ENCODE peak calls at places on chromosomes 7 and 10, in five cellular contexts. One of them, this sample, is unnamed.

GRCh38 chr7:107594961-107595737 is 15.1 kb downstream of the BCAP29 start:
- DNase-seq in neural progenitor cell: no peak
- DNase-seq in A549: no peak
- DNase-seq in mammary epithelial cell: peak; percentile 97
- DNase-seq in left lung: no peak
- DNase-seq in this sample: no peak

GRCh38 chr10:75019360-75019759 is 92.1 kb upstream of the SAMD8 start:
- DNase-seq in neural progenitor cell: no peak
- DNase-seq in A549: no peak
- DNase-seq in mammary epithelial cell: peak; percentile 7
- DNase-seq in left lung: no peak
- DNase-seq in this sample: peak; percentile 26

GRCh38 chr10:11358046-11358445 is 253.4 kb downstream of the USP6NL start:
- DNase-seq in neural progenitor cell: no peak
- DNase-seq in A549: no peak
- DNase-seq in mammary epithelial cell: no peak
- DNase-seq in left lung: no peak
- DNase-seq in this sample: peak; percentile 19

GRCh38 chr10:92690211-92691041 is 671 bp downstream of the HHEX start:
- DNase-seq in neural progenitor cell: peak; percentile 58
- DNase-seq in A549: peak; percentile 46
- DNase-seq in mammary epithelial cell: peak; percentile 56
- DNase-seq in left lung: peak; percentile 78
- DNase-seq in this sample: peak; percentile 55

GRCh38 chr7:86937499-86937898 is 122.0 kb downstream of the ELAPOR2 start:
- DNase-seq in neural progenitor cell: no peak
- DNase-seq in A549: no peak
- DNase-seq in mammary epithelial cell: no peak
- DNase-seq in left lung: no peak
- DNase-seq in this sample: no peak

GRCh38 chr7:140316165-140316661 is 82.1 kb downstream of the SLC37A3 start:
- DNase-seq in neural progenitor cell: no peak
- DNase-seq in A549: peak; percentile 44
- DNase-seq in mammary epithelial cell: peak; percentile 96
- DNase-seq in left lung: peak; percentile 88
- DNase-seq in this sample: no peak

GRCh38 chr10:68871731-68872342 is 29.3 kb upstream of the DDX50 start:
- DNase-seq in neural progenitor cell: peak; percentile 57
- DNase-seq in A549: no peak
- DNase-seq in mammary epithelial cell: no peak
- DNase-seq in left lung: no peak
- DNase-seq in this sample: no peak

GRCh38 chr10:31069411-31069810 is 37.7 kb upstream of the ZNF438 start:
- DNase-seq in neural progenitor cell: peak; percentile 45
- DNase-seq in A549: no peak
- DNase-seq in mammary epithelial cell: no peak
- DNase-seq in left lung: no peak
- DNase-seq in this sample: no peak

GRCh38 chr7:121623130-121623872 is 227.2 kb upstream of the FAM3C start:
- DNase-seq in neural progenitor cell: no peak
- DNase-seq in A549: no peak
- DNase-seq in mammary epithelial cell: no peak
- DNase-seq in left lung: no peak
- DNase-seq in this sample: no peak

GRCh38 chr7:34596887-34597286 is 61.1 kb upstream of the NPSR1 start:
- DNase-seq in neural progenitor cell: peak; percentile 20
- DNase-seq in A549: no peak
- DNase-seq in mammary epithelial cell: peak; percentile 16
- DNase-seq in left lung: no peak
- DNase-seq in this sample: no peak

GRCh38 chr10:111335826-111336225 is 259.0 kb downstream of the ADRA2A start:
- DNase-seq in neural progenitor cell: no peak
- DNase-seq in A549: no peak
- DNase-seq in mammary epithelial cell: no peak
- DNase-seq in left lung: no peak
- DNase-seq in this sample: no peak
- H3K27ac ChIP-seq in neural progenitor cell: no peak overlapping the region
- H3K27ac ChIP-seq in A549: no peak overlapping the region
- H3K27ac ChIP-seq in mammary epithelial cell: no peak overlapping the region
- H3K27ac ChIP-seq in left lung: no peak overlapping the region
- H3K27ac ChIP-seq in this sample: no peak overlapping the region

GRCh38 chr7:79988642-79989041 is 146.0 kb upstream of the GNAI1 start:
- DNase-seq in neural progenitor cell: no peak
- DNase-seq in A549: no peak
- DNase-seq in mammary epithelial cell: peak; percentile 50
- DNase-seq in left lung: no peak
- DNase-seq in this sample: no peak
- H3K27ac ChIP-seq in neural progenitor cell: no peak overlapping the region
- H3K27ac ChIP-seq in A549: no peak overlapping the region
- H3K27ac ChIP-seq in mammary epithelial cell: no peak overlapping the region
- H3K27ac ChIP-seq in left lung: no peak overlapping the region
- H3K27ac ChIP-seq in this sample: no peak overlapping the region

GRCh38 chr7:24898691-24899090 is 81.3 kb downstream of the OSBPL3 start:
- DNase-seq in neural progenitor cell: no peak
- DNase-seq in A549: no peak
- DNase-seq in mammary epithelial cell: peak; percentile 75
- DNase-seq in left lung: no peak
- DNase-seq in this sample: no peak

GRCh38 chr7:24896031-24896433 is 83.9 kb downstream of the OSBPL3 start:
- DNase-seq in neural progenitor cell: no peak
- DNase-seq in A549: no peak
- DNase-seq in mammary epithelial cell: no peak
- DNase-seq in left lung: no peak
- DNase-seq in this sample: no peak

GRCh38 chr7:24903559-24903958 is 76.4 kb downstream of the OSBPL3 start:
- DNase-seq in neural progenitor cell: no peak
- DNase-seq in A549: no peak
- DNase-seq in mammary epithelial cell: no peak
- DNase-seq in left lung: no peak
- DNase-seq in this sample: no peak

GRCh38 chr7:24902276-24902675 is 77.7 kb downstream of the OSBPL3 start:
- DNase-seq in neural progenitor cell: no peak
- DNase-seq in A549: no peak
- DNase-seq in mammary epithelial cell: no peak
- DNase-seq in left lung: no peak
- DNase-seq in this sample: no peak

GRCh38 chr7:24899905-24900304 is 80.1 kb downstream of the OSBPL3 start:
- DNase-seq in neural progenitor cell: no peak
- DNase-seq in A549: no peak
- DNase-seq in mammary epithelial cell: no peak
- DNase-seq in left lung: no peak
- DNase-seq in this sample: no peak
- H3K27ac ChIP-seq in neural progenitor cell: no peak overlapping the region
- H3K27ac ChIP-seq in A549: no peak overlapping the region
- H3K27ac ChIP-seq in mammary epithelial cell: no peak overlapping the region
- H3K27ac ChIP-seq in left lung: no peak overlapping the region
- H3K27ac ChIP-seq in this sample: no peak overlapping the region

GRCh38 chr7:40827217-40828085 is 692.6 kb downstream of the SUGCT start:
- DNase-seq in neural progenitor cell: peak; percentile 55
- DNase-seq in A549: no peak
- DNase-seq in mammary epithelial cell: peak; percentile 76
- DNase-seq in left lung: no peak
- DNase-seq in this sample: no peak
- H3K27ac ChIP-seq in neural progenitor cell: peak overlapping the region; percentile 84
- H3K27ac ChIP-seq in A549: no peak overlapping the region
- H3K27ac ChIP-seq in mammary epithelial cell: peak overlapping the region; percentile 94
- H3K27ac ChIP-seq in left lung: no peak overlapping the region
- H3K27ac ChIP-seq in this sample: no peak overlapping the region

DNA sequence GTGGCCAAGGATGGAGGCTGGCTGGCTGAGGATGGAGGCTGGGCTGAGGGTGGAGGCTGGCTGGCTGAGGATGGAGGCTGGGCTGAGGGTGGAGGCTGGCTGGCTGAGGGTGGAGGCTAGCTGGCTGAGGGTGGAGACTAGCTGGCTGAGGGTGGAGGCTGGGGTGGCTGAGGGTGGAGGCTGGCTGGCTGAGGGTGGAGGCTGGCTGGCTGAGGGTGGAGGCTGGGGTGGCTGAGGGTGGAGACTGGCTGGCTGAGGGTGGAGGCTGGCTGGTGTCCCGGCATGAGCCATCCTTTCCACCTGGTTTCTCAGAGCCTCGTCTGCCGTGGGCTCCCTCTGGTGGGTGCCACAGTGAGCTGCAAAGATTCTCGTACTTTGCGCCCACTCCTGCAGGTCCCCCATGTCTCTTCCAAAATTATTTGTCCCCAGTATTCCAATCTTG is 88.4 kb downstream of the ELFN1 start:
- DNase-seq in neural progenitor cell: peak; percentile 64
- DNase-seq in A549: peak; percentile 40
- DNase-seq in mammary epithelial cell: peak; percentile 11
- DNase-seq in left lung: no peak
- DNase-seq in this sample: no peak
- H3K27ac ChIP-seq in neural progenitor cell: no peak overlapping the region
- H3K27ac ChIP-seq in A549: no peak overlapping the region
- H3K27ac ChIP-seq in mammary epithelial cell: no peak overlapping the region
- H3K27ac ChIP-seq in left lung: no peak overlapping the region
- H3K27ac ChIP-seq in this sample: no peak overlapping the region

DNA sequence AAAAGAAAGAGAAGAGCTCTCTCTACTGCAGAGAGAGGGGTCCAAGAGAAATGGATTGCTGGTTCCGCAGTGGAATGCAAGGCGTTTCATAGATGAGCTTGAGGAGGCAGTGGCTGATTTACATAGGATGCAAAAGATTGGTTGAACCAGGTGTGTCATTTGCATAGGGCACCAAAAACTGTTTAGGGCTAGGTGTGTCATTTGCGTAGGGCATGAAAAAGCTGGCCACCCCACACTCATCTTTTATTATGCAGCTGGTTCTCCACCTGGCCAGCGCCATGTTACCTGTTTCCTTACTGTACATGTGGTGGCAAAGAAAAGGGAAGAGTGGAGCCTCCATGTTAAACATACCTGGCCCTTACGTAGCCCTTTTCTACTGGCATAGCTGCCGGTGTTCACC is 33.0 kb downstream of the CASP7 start:
- DNase-seq in neural progenitor cell: peak; percentile 12
- DNase-seq in A549: no peak
- DNase-seq in mammary epithelial cell: no peak
- DNase-seq in left lung: no peak
- DNase-seq in this sample: no peak
- H3K27ac ChIP-seq in neural progenitor cell: no peak overlapping the region
- H3K27ac ChIP-seq in A549: no peak overlapping the region
- H3K27ac ChIP-seq in mammary epithelial cell: no peak overlapping the region
- H3K27ac ChIP-seq in left lung: no peak overlapping the region
- H3K27ac ChIP-seq in this sample: no peak overlapping the region

DNA sequence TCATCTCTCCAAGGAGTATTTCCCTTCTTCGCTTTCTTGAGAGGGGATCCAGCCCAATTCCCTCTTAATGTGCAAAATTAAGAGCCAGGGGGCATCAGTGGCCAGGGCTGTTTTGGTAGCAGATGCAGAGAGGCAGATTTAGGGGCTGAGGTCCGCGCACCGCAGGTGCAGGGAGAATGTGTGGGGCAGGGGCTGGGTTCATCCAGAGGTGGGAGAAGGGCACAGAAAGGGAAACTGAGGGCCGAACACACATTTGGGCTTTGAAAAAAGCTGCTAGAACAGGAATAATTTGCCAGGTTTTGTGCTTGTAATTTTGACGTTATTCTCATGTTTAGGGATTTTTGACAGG is 6.5 kb upstream of the SHH start:
- DNase-seq in neural progenitor cell: no peak
- DNase-seq in A549: no peak
- DNase-seq in mammary epithelial cell: no peak
- DNase-seq in left lung: no peak
- DNase-seq in this sample: no peak
- H3K27ac ChIP-seq in neural progenitor cell: no peak overlapping the region
- H3K27ac ChIP-seq in A549: no peak overlapping the region
- H3K27ac ChIP-seq in mammary epithelial cell: no peak overlapping the region
- H3K27ac ChIP-seq in left lung: no peak overlapping the region
- H3K27ac ChIP-seq in this sample: no peak overlapping the region

DNA sequence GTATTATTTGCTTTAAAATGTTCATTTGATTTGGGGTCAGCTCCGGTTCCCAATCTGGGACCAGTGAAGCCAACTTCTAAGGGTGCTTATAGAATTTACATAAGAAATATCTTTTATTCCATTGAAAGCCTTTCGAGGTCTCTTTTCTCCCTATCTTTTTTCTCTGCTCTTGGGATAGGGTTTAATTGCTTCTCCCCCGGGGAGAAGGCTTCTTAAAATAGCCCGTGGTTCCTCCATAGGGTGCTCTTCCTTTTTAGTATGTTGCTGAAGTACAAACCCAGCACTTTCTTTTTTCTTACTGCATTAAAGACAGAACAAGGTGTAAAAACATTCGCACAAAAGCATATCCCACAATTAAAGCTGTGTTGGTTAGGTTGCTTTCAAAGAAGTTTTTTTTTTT is 107.5 kb downstream of the POU6F2 start:
- DNase-seq in neural progenitor cell: no peak
- DNase-seq in A549: no peak
- DNase-seq in mammary epithelial cell: no peak
- DNase-seq in left lung: no peak
- DNase-seq in this sample: no peak
- H3K27ac ChIP-seq in neural progenitor cell: no peak overlapping the region
- H3K27ac ChIP-seq in A549: no peak overlapping the region
- H3K27ac ChIP-seq in mammary epithelial cell: no peak overlapping the region
- H3K27ac ChIP-seq in left lung: no peak overlapping the region
- H3K27ac ChIP-seq in this sample: no peak overlapping the region

DNA sequence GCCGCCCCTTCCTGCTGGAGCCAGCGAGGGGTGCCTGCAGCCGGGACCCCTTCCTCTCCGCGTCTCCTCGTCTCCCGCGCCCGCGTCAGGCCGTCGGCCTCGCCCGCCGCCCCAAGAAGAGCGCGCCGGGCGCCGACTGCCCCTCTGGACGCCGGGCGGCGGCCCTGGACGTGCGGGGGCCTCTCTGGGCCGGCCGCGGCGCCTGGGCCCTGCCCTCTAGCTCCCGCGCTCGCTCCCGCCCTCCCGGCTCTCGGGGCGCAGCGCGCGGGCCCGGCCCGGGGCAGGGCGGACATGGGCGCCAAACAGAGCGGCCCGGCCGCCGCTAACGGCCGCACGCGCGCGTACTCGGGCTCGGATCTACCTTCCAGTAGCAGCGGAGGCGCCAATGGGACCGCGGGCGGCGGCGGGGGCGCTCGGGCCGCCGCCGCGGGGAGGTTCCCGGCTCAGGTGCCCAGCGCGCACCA is 702 bp downstream of the ZNRF2 start:
- DNase-seq in neural progenitor cell: peak; percentile 81
- DNase-seq in A549: no peak
- DNase-seq in mammary epithelial cell: no peak
- DNase-seq in left lung: no peak
- DNase-seq in this sample: no peak
- H3K27ac ChIP-seq in neural progenitor cell: peak overlapping the region; percentile 91
- H3K27ac ChIP-seq in A549: peak overlapping the region; percentile 96
- H3K27ac ChIP-seq in mammary epithelial cell: peak overlapping the region; percentile 89
- H3K27ac ChIP-seq in left lung: peak overlapping the region; percentile 95
- H3K27ac ChIP-seq in this sample: peak overlapping the region; percentile 83